ENCODE peak calls at places on chromosomes 12 and 14, in seven cellular contexts. B is HTR-8/SVneo; M is NCI-H510A treated with DMSO at 0.1 percent for 48 hours; W is HEK293T; V is left ventricle myocardium inferior; T is NCI-H2171 treated with DMSO at 0.1 percent for 48 hours; U is activated T-helper 9 cell treated with anti-CD3 and anti-CD28 coated beads, Interleukin-2, amount 50 U/mL, for 16 hours. K is an unnamed sample.

GRCh38 chr12:19529933-19530630 is 90.8 kb downstream of the AEBP2 start:
- DNase-seq in W (no peak), U (no peak), M (no peak), T (no peak), V (no peak), B (peak), K (no peak)

GRCh38 chr14:26984318-26985177 is 386.7 kb upstream of the NOVA1 start:
- DNase-seq in V (peak), W (peak), B (no peak), T (peak), M (peak), U (no peak), K (peak)

GRCh38 chr14:32259368-32260013 is 56.4 kb upstream of the RNU6-8 start:
- DNase-seq in B (peak), M (peak), V (no peak), T (no peak), U (no peak), W (no peak), K (peak)

GRCh38 chr14:104076743-104077142 is 8.8 kb upstream of the ASPG start:
- DNase-seq in B (no peak), U (no peak), V (no peak), M (no peak), T (no peak), W (no peak), K (no peak)

GRCh38 chr12:11706509-11707331 is 57.2 kb downstream of the ETV6 start:
- DNase-seq in U (no peak), T (no peak), B (no peak), M (peak), W (no peak), V (no peak), K (no peak)

GRCh38 chr14:33773205-33774030 is 177.5 kb downstream of the EGLN3 start:
- DNase-seq in U (no peak), W (no peak), T (no peak), M (no peak), V (no peak), B (no peak), K (no peak)

GRCh38 chr14:80136358-80136757 is 74.9 kb downstream of the DIO2 start:
- DNase-seq in M (no peak), V (no peak), W (no peak), T (peak), B (no peak), U (no peak), K (peak)

GRCh38 chr12:57127710-57128518 is at the start of gene LRP1:
- DNase-seq in W (peak), T (peak), U (peak), V (peak), B (peak), M (peak), K (peak)

GRCh38 chr14:92589213-92589852 is 75.8 kb downstream of the RIN3 start:
- DNase-seq in W (no peak), V (no peak), U (no peak), T (no peak), B (no peak), M (peak), K (peak)

GRCh38 chr14:45253754-45254300 is 825 bp upstream of the MIS18BP1 start:
- DNase-seq in T (no peak), V (peak), B (no peak), M (peak), W (no peak), U (no peak), K (peak)

GRCh38 chr12:86663173-86663572 is 407.0 kb upstream of the MGAT4C start:
- DNase-seq in V (no peak), M (no peak), W (no peak), T (no peak), U (no peak), B (no peak), K (no peak)

K was measured in NCI-H69.